ENCODE peak calls at places on chromosomes 2 and 18, in ten cellular contexts. H, L, G, W, N, T, C, K, D and Y are unnamed samples.

GRCh38 chr18:48412339-48412929 is 3.3 kb upstream of the ZBTB7C start:
- DNase-seq in H (no peak), L (no peak), G (no peak), W (peak; percentile 22), N (peak; percentile 29), T (peak; percentile 56), C (peak; percentile 45), K (no peak), D (peak; percentile 66), Y (peak; percentile 37)

GRCh38 chr2:153819501-153819900 is 52.2 kb upstream of the GALNT13 start:
- DNase-seq in H (no peak), L (no peak), G (no peak), W (peak; percentile 1), N (no peak), T (peak; percentile 23), C (no peak), K (no peak), D (no peak), Y (no peak)

GRCh38 chr2:150296795-150297546 is 190.5 kb downstream of the RND3 start:
- DNase-seq in H (no peak), L (no peak), G (no peak), W (no peak), N (peak; percentile 24), T (no peak), C (no peak), K (no peak), D (no peak), Y (no peak)

GRCh38 chr2:230793573-230794359 is 71.0 kb upstream of the ITM2C start:
- DNase-seq in H (peak; percentile 98), L (peak; percentile 83), G (peak; percentile 49), W (no peak), N (peak; percentile 54), T (no peak), C (peak; percentile 76), K (peak; percentile 66), D (peak; percentile 89), Y (no peak)

GRCh38 chr2:76958749-76959148 is 563.4 kb downstream of the LRRTM4 start:
- DNase-seq in H (no peak), L (no peak), G (no peak), W (no peak), N (no peak), T (peak; percentile 84), C (no peak), K (no peak), D (no peak), Y (no peak)

GRCh38 chr2:193228276-193228675 is 1033.5 kb upstream of the TMEFF2 start:
- DNase-seq in H (no peak), L (no peak), G (no peak), W (no peak), N (no peak), T (no peak), C (no peak), K (no peak), D (no peak), Y (no peak)

GRCh38 chr2:80473806-80474205 is 169.3 kb upstream of the LRRTM1 start:
- DNase-seq in H (no peak), L (no peak), G (no peak), W (no peak), N (no peak), T (no peak), C (no peak), K (no peak), D (no peak), Y (no peak)

GRCh38 chr2:229443869-229444268 is 172.8 kb upstream of the PID1 start:
- DNase-seq in H (no peak), L (no peak), G (no peak), W (no peak), N (peak; percentile 46), T (no peak), C (no peak), K (no peak), D (no peak), Y (no peak)

GRCh38 chr2:216596234-216596985 is 36.8 kb upstream of the IGFBP2 start:
- DNase-seq in H (peak; percentile 92), L (no peak), G (no peak), W (peak; percentile 87), N (no peak), T (no peak), C (no peak), K (no peak), D (no peak), Y (peak; percentile 35)

GRCh38 chr2:222423632-222424280 is 587 bp upstream of the SGPP2 start:
- DNase-seq in H (no peak), L (no peak), G (no peak), W (no peak), N (no peak), T (no peak), C (peak; percentile 60), K (no peak), D (no peak), Y (peak; percentile 50)

GRCh38 chr2:201881382-201881720 is 75.0 kb downstream of the CDK15 start:
- DNase-seq in H (no peak), L (no peak), G (no peak), W (no peak), N (no peak), T (no peak), C (no peak), K (no peak), D (no peak), Y (no peak)

GRCh38 chr2:222105046-222105445 is 193.8 kb downstream of the PAX3 start:
- DNase-seq in H (no peak), L (no peak), G (no peak), W (no peak), N (no peak), T (no peak), C (no peak), K (no peak), D (no peak), Y (no peak)

GRCh38 chr2:17979707-17980106 is 101.2 kb downstream of the KCNS3 start:
- DNase-seq in H (peak; percentile 60), L (no peak), G (no peak), W (no peak), N (no peak), T (no peak), C (no peak), K (no peak), D (no peak), Y (no peak)

GRCh38 chr2:239952665-239953417 is 72.3 kb downstream of the NDUFA10 start:
- DNase-seq in H (no peak), L (no peak), G (no peak), W (no peak), N (no peak), T (no peak), C (no peak), K (no peak), D (no peak), Y (no peak)

GRCh38 chr2:240163056-240163714 is 22.7 kb upstream of the OTOS start:
- DNase-seq in H (no peak), L (no peak), G (no peak), W (no peak), N (no peak), T (no peak), C (no peak), K (no peak), D (no peak), Y (no peak)

GRCh38 chr18:43882358-43882757 is 605.1 kb upstream of the SYT4 start:
- DNase-seq in H (no peak), L (no peak), G (no peak), W (no peak), N (no peak), T (no peak), C (no peak), K (no peak), D (no peak), Y (no peak)

GRCh38 chr2:134194519-134194918 is 59.4 kb upstream of the MGAT5 start:
- DNase-seq in H (no peak), L (no peak), G (no peak), W (no peak), N (no peak), T (no peak), C (no peak), K (no peak), D (no peak), Y (no peak)

GRCh38 chr2:99648115-99648850 is 158.5 kb upstream of the REV1 start:
- DNase-seq in H (no peak), L (no peak), G (no peak), W (no peak), N (no peak), T (no peak), C (no peak), K (no peak), D (no peak), Y (no peak)

GRCh38 chr2:64859208-64860161 is 129.7 kb upstream of the SLC1A4 start:
- DNase-seq in H (peak; percentile 86), L (peak; percentile 92), G (peak; percentile 93), W (peak; percentile 53), N (peak; percentile 69), T (peak; percentile 85), C (peak; percentile 74), K (peak; percentile 90), D (peak; percentile 88), Y (peak; percentile 55)

GRCh38 chr2:12035029-12035720 is 288.7 kb downstream of the LPIN1 start:
- DNase-seq in H (no peak), L (no peak), G (no peak), W (no peak), N (no peak), T (no peak), C (no peak), K (no peak), D (no peak), Y (no peak)

GRCh38 chr2:85887566-85888019 is 1.2 kb downstream of the ST3GAL5 start:
- DNase-seq in H (no peak), L (peak; percentile 61), G (peak; percentile 57), W (peak; percentile 45), N (peak; percentile 89), T (peak; percentile 46), C (no peak), K (peak; percentile 57), D (no peak), Y (no peak)

GRCh38 chr2:240426797-240427721 is 8.4 kb upstream of the GPC1 start:
- DNase-seq in H (no peak), L (peak; percentile 67), G (peak; percentile 61), W (no peak), N (no peak), T (no peak), C (peak; percentile 40), K (peak; percentile 48), D (peak; percentile 31), Y (no peak)

GRCh38 chr2:239682518-239682917 is 281.7 kb upstream of the HDAC4 start:
- DNase-seq in H (no peak), L (no peak), G (no peak), W (no peak), N (no peak), T (no peak), C (no peak), K (no peak), D (no peak), Y (no peak)